ENCODE peak calls at places on chromosomes 7 and 10, in nine cellular contexts. U is posterior cingulate gyrus, K is right cardiac atrium, S is naive B cell, B is NCI-H1092, I is foreskin fibroblast, J is fibroblast of the conjunctiva, H is AML-193, L is brain microvascular endothelial cell. X is an unnamed sample.

GRCh38 chr10:87531908-87532622 is 27.4 kb downstream of the MINPP1 start:
- DNase-seq in U (no peak), K (no peak), S (no peak), B (no peak), I (peak), J (no peak), H (no peak), L (peak), X (peak)

GRCh38 chr10:128096486-128097199 is 29.6 kb downstream of the MKI67 start:
- DNase-seq in U (no peak), K (no peak), S (no peak), B (no peak), I (no peak), J (no peak), H (no peak), L (no peak), X (peak)

GRCh38 chr10:98295907-98296306 is 27.9 kb upstream of the LOXL4 start:
- DNase-seq in U (no peak), K (no peak), S (no peak), B (no peak), I (peak), J (no peak), H (no peak), L (no peak), X (peak)

GRCh38 chr7:119982884-119983283 is 290.1 kb upstream of the KCND2 start:
- DNase-seq in U (no peak), K (no peak), S (no peak), B (no peak), I (no peak), J (no peak), H (no peak), L (no peak), X (no peak)

GRCh38 chr7:2002561-2003450 is 229.9 kb downstream of the MAD1L1 start:
- DNase-seq in U (peak), K (peak), S (no peak), B (no peak), I (no peak), J (no peak), H (no peak), L (no peak), X (no peak)

GRCh38 chr7:43628431-43628830 is 45.5 kb downstream of the STK17A start:
- DNase-seq in U (no peak), K (no peak), S (no peak), B (no peak), I (no peak), J (no peak), H (no peak), L (no peak), X (no peak)

GRCh38 chr7:29851487-29851886 is 45.2 kb downstream of the WIPF3 start:
- DNase-seq in U (no peak), K (no peak), S (no peak), B (no peak), I (no peak), J (no peak), H (no peak), L (no peak), X (no peak)

GRCh38 chr7:140317597-140317996 is 80.7 kb downstream of the SLC37A3 start:
- DNase-seq in U (no peak), K (no peak), S (no peak), B (no peak), I (no peak), J (no peak), H (no peak), L (no peak), X (no peak)

GRCh38 chr7:32293833-32294232 is 196.3 kb downstream of the LSM5 start:
- DNase-seq in U (no peak), K (peak), S (no peak), B (no peak), I (no peak), J (no peak), H (no peak), L (no peak), X (no peak)

GRCh38 chr7:12637819-12638592 is 49.4 kb upstream of the ARL4A start:
- DNase-seq in U (no peak), K (no peak), S (peak), B (no peak), I (peak), J (no peak), H (no peak), L (no peak), X (peak)

GRCh38 chr7:157513162-157513621 is 176.4 kb downstream of the DNAJB6 start:
- DNase-seq in U (no peak), K (no peak), S (no peak), B (no peak), I (no peak), J (no peak), H (no peak), L (no peak), X (peak)

GRCh38 chr7:96612034-96612433 is 97.6 kb downstream of the SEM1 start:
- DNase-seq in U (no peak), K (no peak), S (no peak), B (no peak), I (no peak), J (no peak), H (no peak), L (no peak), X (no peak)

GRCh38 chr7:139065323-139065722 is 29.5 kb upstream of the ZC3HAV1L start:
- DNase-seq in U (no peak), K (no peak), S (no peak), B (no peak), I (no peak), J (no peak), H (no peak), L (no peak), X (no peak)

GRCh38 chr10:60526024-60526585 is 136.4 kb upstream of the ANK3 start:
- DNase-seq in U (no peak), K (no peak), S (no peak), B (no peak), I (peak), J (no peak), H (no peak), L (no peak), X (no peak)

GRCh38 chr10:27383595-27384542 is 120.2 kb upstream of the RAB18 start:
- DNase-seq in U (no peak), K (no peak), S (no peak), B (no peak), I (no peak), J (no peak), H (no peak), L (no peak), X (no peak)